ENCODE peak calls at places on chromosomes 2 and 18, in seven cellular contexts. S is Panc1, K is neuronal stem cell, I is lung, M is fibroblast of mammary gland, C is body of pancreas, A is aorta. V is an unnamed sample.

GRCh38 chr2:46804794-46805193 is 110.8 kb downstream of the MCFD2 start:
- DNase-seq in M (peak), C (no peak), I (peak), S (no peak), A (no peak), K (no peak), V (no peak)

GRCh38 chr18:56044239-56044638 is 456.2 kb upstream of the TCF4 start:
- DNase-seq in A (no peak), K (no peak), M (no peak), I (no peak), C (no peak), S (no peak), V (no peak)

GRCh38 chr2:54099834-54100595 is 15.4 kb upstream of the ACYP2 start:
- DNase-seq in A (no peak), C (no peak), S (no peak), K (no peak), I (no peak), M (no peak), V (no peak)

GRCh38 chr2:181891966-181892794 is 650 bp downstream of the ITPRID2 start:
- DNase-seq in I (peak), A (peak), S (peak), C (peak), K (peak), M (peak), V (peak)

GRCh38 chr2:29325544-29325943 is 210.3 kb downstream of the CLIP4 start:
- DNase-seq in M (no peak), I (no peak), C (no peak), K (no peak), A (no peak), S (no peak), V (peak)

GRCh38 chr2:211103989-211104388 is 547.6 kb downstream of the CPS1 start:
- DNase-seq in K (no peak), I (no peak), C (peak), M (peak), A (no peak), S (no peak), V (no peak)

GRCh38 chr18:66432636-66433035 is 171.3 kb downstream of the CDH19 start:
- DNase-seq in I (no peak), M (no peak), S (no peak), C (no peak), K (no peak), A (no peak), V (no peak)

GRCh38 chr2:218375212-218375611 is 6.9 kb upstream of the SLC11A1 start:
- DNase-seq in A (no peak), K (no peak), C (no peak), M (peak), I (no peak), S (no peak), V (no peak)

GRCh38 chr2:11578986-11579774 is 45.3 kb downstream of the GREB1 start:
- DNase-seq in K (no peak), M (no peak), I (no peak), C (no peak), S (no peak), A (peak), V (no peak)

GRCh38 chr2:11493282-11493681 is 27.3 kb upstream of the E2F6 start:
- DNase-seq in S (no peak), M (no peak), I (no peak), K (no peak), A (no peak), C (no peak), V (no peak)

GRCh38 chr2:46769809-46770208 is 145.8 kb downstream of the MCFD2 start:
- DNase-seq in A (no peak), K (no peak), M (no peak), S (no peak), C (no peak), I (no peak), V (no peak)

GRCh38 chr2:27903649-27904544 is 13.4 kb downstream of the BABAM2 start:
- DNase-seq in I (no peak), C (no peak), K (no peak), S (no peak), M (peak), A (no peak), V (peak)

GRCh38 chr18:28332071-28332470 is 155.1 kb upstream of the CDH2 start:
- DNase-seq in C (no peak), K (no peak), M (no peak), I (no peak), S (no peak), A (no peak), V (no peak)

GRCh38 chr2:223590964-223591363 is 11.2 kb downstream of the SCG2 start:
- DNase-seq in S (no peak), M (peak), K (no peak), C (no peak), A (no peak), I (no peak), V (no peak)

GRCh38 chr2:1645761-1646476 is 98.4 kb downstream of the PXDN start:
- DNase-seq in C (no peak), M (no peak), S (no peak), I (no peak), K (no peak), A (peak), V (no peak)

GRCh38 chr2:178674122-178674521 is 133.1 kb downstream of the TTN start:
- DNase-seq in K (no peak), S (no peak), M (no peak), I (no peak), A (no peak), C (no peak), V (no peak)

GRCh38 chr2:75157435-75157834 is 41.9 kb downstream of the TACR1 start:
- DNase-seq in C (no peak), K (no peak), I (no peak), A (no peak), S (no peak), M (peak), V (peak)

GRCh38 chr18:58135806-58136331 is 91.8 kb downstream of the NEDD4L start:
- DNase-seq in M (peak), C (peak), I (peak), A (no peak), K (peak), S (peak), V (peak)

GRCh38 chr18:57768557-57769326 is 34.4 kb downstream of the ATP8B1 start:
- DNase-seq in S (no peak), I (no peak), C (peak), M (peak), K (no peak), A (no peak), V (no peak)

GRCh38 chr2:88400398-88400797 is 52.1 kb downstream of the FOXI3 start:
- DNase-seq in M (no peak), A (no peak), K (no peak), S (no peak), I (no peak), C (no peak), V (no peak)

GRCh38 chr2:199457147-199458016 is at the start of gene SATB2:
- DNase-seq in S (no peak), A (peak), I (no peak), K (peak), M (peak), C (peak), V (peak)

GRCh38 chr2:236600892-236601291 is 31.3 kb downstream of the ACKR3 start:
- DNase-seq in M (no peak), C (no peak), K (no peak), A (no peak), I (no peak), S (no peak), V (peak)

GRCh38 chr2:208248601-208249000 is 6.3 kb downstream of the IDH1 start:
- DNase-seq in K (no peak), C (no peak), I (no peak), M (no peak), S (no peak), A (no peak), V (no peak)

GRCh38 chr2:221958224-221958623 is 340.6 kb downstream of the PAX3 start:
- DNase-seq in K (no peak), A (no peak), M (peak), I (no peak), C (no peak), S (no peak), V (no peak)

GRCh38 chr2:241898681-241899270 is 29.2 kb downstream of the RTP5 start:
- DNase-seq in M (no peak), S (no peak), A (no peak), I (no peak), K (no peak), C (no peak), V (no peak)

GRCh38 chr18:52992041-52992440 is 652.0 kb downstream of the DCC start:
- DNase-seq in M (no peak), I (no peak), S (no peak), A (no peak), K (peak), C (no peak), V (no peak)

GRCh38 chr18:24763765-24764548 is 303.5 kb downstream of the HRH4 start:
- DNase-seq in S (no peak), C (no peak), M (peak), K (no peak), A (peak), I (no peak), V (no peak)

GRCh38 chr2:11708106-11708505 is 38.1 kb upstream of the NTSR2 start:
- DNase-seq in A (no peak), C (no peak), M (peak), S (no peak), K (no peak), I (no peak), V (no peak)

GRCh38 chr2:45973426-45973825 is 322.0 kb downstream of the PRKCE start:
- DNase-seq in I (no peak), K (no peak), C (no peak), A (no peak), S (no peak), M (no peak), V (no peak)

GRCh38 chr2:172930871-172931255 is 144.8 kb upstream of the MAP3K20 start:
- DNase-seq in S (no peak), K (no peak), M (no peak), A (no peak), I (no peak), C (no peak), V (no peak)

GRCh38 chr2:157990173-157990572 is 111.5 kb upstream of the UPP2 start:
- DNase-seq in K (peak), C (no peak), A (no peak), M (no peak), I (no peak), S (no peak), V (no peak)

GRCh38 chr2:226031078-226031937 is 631.8 kb downstream of the NYAP2 start:
- DNase-seq in I (peak), M (peak), S (peak), K (peak), C (peak), A (peak), V (peak)
- H3K4me3 ChIP-seq in I (peak), M (peak), S (peak), K (peak), C (peak), A (peak), V (peak)

GRCh38 chr2:120014231-120014990 is 1.5 kb downstream of the EPB41L5 start:
- DNase-seq in K (no peak), S (no peak), M (peak), C (peak), I (peak), A (no peak), V (peak)
- H3K4me3 ChIP-seq in K (no peak), S (peak), M (peak), C (no peak), I (no peak), A (no peak), V (peak)

GRCh38 chr2:55861733-55862132 is 61.8 kb downstream of the EFEMP1 start:
- DNase-seq in S (no peak), C (no peak), I (no peak), A (peak), M (peak), K (no peak), V (no peak)
- H3K4me3 ChIP-seq in S (no peak), C (no peak), I (no peak), A (no peak), M (no peak), K (no peak), V (no peak)

DNA sequence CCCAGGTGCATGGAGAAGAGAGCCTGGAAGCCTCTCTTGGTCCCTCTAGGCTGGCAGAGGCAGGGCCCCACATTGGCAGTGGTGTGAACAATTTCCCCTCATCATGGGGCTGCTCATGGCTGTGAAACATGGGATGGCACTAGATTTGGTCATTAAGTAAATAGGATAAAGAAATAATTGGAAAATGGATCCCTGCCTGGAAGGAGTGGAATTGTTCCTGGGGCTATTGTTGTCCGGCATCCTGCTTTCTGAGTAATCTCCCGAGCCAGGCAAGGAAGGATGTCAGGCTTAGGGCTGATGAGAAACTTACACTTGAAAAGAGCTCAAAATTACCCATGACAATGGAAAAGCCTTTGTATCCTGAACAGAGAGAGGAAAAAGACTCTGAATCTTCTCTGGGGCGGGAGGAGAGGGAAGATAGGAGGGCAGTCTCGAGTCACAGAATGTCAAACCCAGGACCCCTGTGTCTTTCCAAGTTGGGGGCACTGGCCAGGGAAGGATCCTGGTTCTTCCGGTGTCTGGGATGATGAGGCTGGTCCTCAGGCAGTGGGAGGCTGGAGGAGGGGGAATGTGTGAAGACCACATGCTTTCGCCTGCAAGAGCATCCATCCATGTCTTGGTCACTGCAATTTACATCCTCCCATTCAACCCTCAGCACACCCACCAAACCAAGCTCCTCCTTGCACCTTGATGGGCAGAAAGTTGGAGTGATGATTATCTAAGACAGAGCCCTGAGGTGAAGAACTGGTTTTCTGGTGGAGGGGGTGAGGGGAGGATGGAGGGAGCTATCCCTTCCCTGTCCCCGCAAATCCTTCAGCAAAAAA is 27.1 kb upstream of the STEAP3 start:
- DNase-seq in M (peak), A (no peak), K (no peak), S (no peak), C (no peak), I (no peak), V (peak)
- H3K4me3 ChIP-seq in M (no peak), A (no peak), K (no peak), S (no peak), C (no peak), I (no peak), V (no peak)

GRCh38 chr2:44943031-44943692 is 1.7 kb downstream of the SIX3 start:
- DNase-seq in A (no peak), K (no peak), C (no peak), S (no peak), I (no peak), M (no peak), V (no peak)
- H3K4me3 ChIP-seq in A (no peak), K (peak), C (no peak), S (no peak), I (no peak), M (no peak), V (no peak)

GRCh38 chr2:73640537-73640936 is 1.7 kb downstream of the NAT8 start:
- DNase-seq in I (no peak), A (no peak), S (no peak), C (no peak), M (peak), K (no peak), V (peak)
- H3K4me3 ChIP-seq in I (no peak), A (no peak), S (no peak), C (no peak), M (no peak), K (no peak), V (no peak)

GRCh38 chr2:134459706-134460406 is 206.0 kb downstream of the MGAT5 start:
- DNase-seq in M (no peak), I (no peak), K (no peak), C (no peak), A (no peak), S (no peak), V (no peak)
- H3K4me3 ChIP-seq in M (no peak), I (no peak), K (no peak), C (no peak), A (no peak), S (no peak), V (no peak)

DNA sequence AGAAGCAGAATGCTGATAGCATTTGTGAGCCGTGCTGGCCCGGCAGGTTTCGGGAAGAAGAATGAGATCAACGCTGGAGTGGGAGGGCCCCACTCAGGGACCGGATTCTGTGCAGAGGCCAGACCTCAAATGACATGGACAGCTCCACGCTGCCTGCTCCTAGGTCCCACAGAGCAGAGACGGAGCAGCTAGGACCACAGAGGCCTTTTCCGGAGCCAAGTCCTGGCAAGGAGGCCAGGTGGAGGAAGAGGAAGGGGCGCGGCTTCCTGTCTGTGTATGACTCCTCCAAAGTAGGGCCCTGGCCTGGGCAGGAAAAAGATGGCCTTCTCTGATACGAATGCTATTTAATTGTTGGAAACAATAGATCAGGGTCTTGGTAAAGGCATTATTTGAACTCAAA is 139.9 kb downstream of the LRRC30 start:
- DNase-seq in M (no peak), A (no peak), S (no peak), C (peak), I (peak), K (no peak), V (peak)
- H3K4me3 ChIP-seq in M (no peak), A (no peak), S (no peak), C (no peak), I (no peak), K (no peak), V (no peak)

V was measured in bronchial epithelial cell.